ENCODE peak calls at places on chromosome 17, in six cellular contexts. W, O, R, G, V and C are unnamed samples.

GRCh38 chr17:9729034-9729650 is 62.2 kb downstream of the DHRS7C start:
- DNase-seq in G (peak), V (no peak), O (no peak), R (no peak), W (no peak), C (no peak)

GRCh38 chr17:41957058-41957868 is 9.3 kb upstream of the CNP start:
- DNase-seq in R (no peak), O (no peak), V (no peak), W (no peak), G (no peak), C (no peak)

GRCh38 chr17:66275651-66276050 is 26.8 kb upstream of the PRKCA start:
- DNase-seq in V (peak), G (peak), R (no peak), W (no peak), O (no peak), C (no peak)

GRCh38 chr17:38339891-38340290 is 3.9 kb downstream of the GPR179 start:
- DNase-seq in V (no peak), W (no peak), R (no peak), O (no peak), G (no peak), C (peak)

GRCh38 chr17:12644623-12645022 is 21.1 kb upstream of the MYOCD start:
- DNase-seq in O (no peak), R (no peak), W (no peak), G (no peak), V (no peak), C (no peak)

GRCh38 chr17:73384926-73385325 is 73.1 kb upstream of the CDC42EP4 start:
- DNase-seq in V (no peak), G (no peak), O (no peak), W (no peak), R (no peak), C (no peak)

GRCh38 chr17:66786101-66786500 is 48.8 kb upstream of the CACNG5 start:
- DNase-seq in R (no peak), V (no peak), G (no peak), W (no peak), O (no peak), C (no peak)

GRCh38 chr17:81295678-81296381 is 723 bp upstream of the SLC38A10 start:
- DNase-seq in W (peak), R (peak), G (peak), V (no peak), O (no peak), C (peak)

GRCh38 chr17:208429-208828 is 27.0 kb upstream of the DOC2B start:
- DNase-seq in V (no peak), R (no peak), G (no peak), W (no peak), O (no peak), C (no peak)

GRCh38 chr17:42347198-42347597 is 41.0 kb downstream of the STAT3 start:
- DNase-seq in W (no peak), V (peak), O (no peak), G (peak), R (no peak), C (peak)

GRCh38 chr17:78472035-78472905 is 93.8 kb downstream of the PGS1 start:
- DNase-seq in V (no peak), W (no peak), R (no peak), O (no peak), G (no peak), C (no peak)

GRCh38 chr17:8365143-8365542 is 11.4 kb downstream of the KRABD2 start:
- DNase-seq in V (no peak), R (no peak), G (no peak), O (no peak), W (no peak), C (no peak)

GRCh38 chr17:40975516-40975915 is 8.6 kb downstream of the KRT40 start:
- DNase-seq in V (no peak), W (no peak), G (no peak), R (no peak), O (no peak), C (no peak)

GRCh38 chr17:4599505-4600281 is 15.4 kb downstream of the SMTNL2 start:
- DNase-seq in G (peak), V (no peak), O (no peak), R (no peak), W (no peak), C (no peak)

GRCh38 chr17:43467981-43468541 is 15.7 kb upstream of the DHX8 start:
- DNase-seq in V (no peak), G (no peak), R (no peak), O (peak), W (no peak), C (peak)

GRCh38 chr17:29079433-29079832 is 36.5 kb downstream of the PIPOX start:
- DNase-seq in O (no peak), W (no peak), G (no peak), R (peak), V (no peak), C (no peak)

GRCh38 chr17:15274017-15274416 is 8.9 kb upstream of the PMP22 start:
- DNase-seq in W (no peak), O (no peak), V (no peak), G (no peak), R (no peak), C (no peak)

GRCh38 chr17:43401293-43401692 is 2.5 kb downstream of the ARL4D start:
- DNase-seq in V (peak), R (no peak), O (no peak), W (no peak), G (no peak), C (peak)

GRCh38 chr17:78206298-78206697 is 7.8 kb upstream of the BIRC5 start:
- DNase-seq in G (no peak), V (no peak), O (no peak), R (no peak), W (no peak), C (no peak)

GRCh38 chr17:77909236-77909635 is 49.3 kb upstream of the TNRC6C start:
- DNase-seq in O (no peak), G (peak), R (peak), W (no peak), V (no peak), C (peak)

GRCh38 chr17:81345211-81346089 is 49.8 kb upstream of the BAHCC1 start:
- DNase-seq in G (peak), V (no peak), O (peak), R (peak), W (peak), C (peak)

GRCh38 chr17:48036693-48037035 is 933 bp downstream of the COPZ2 start:
- DNase-seq in W (no peak), G (no peak), O (no peak), R (no peak), V (no peak), C (no peak)

GRCh38 chr17:60390223-60390622 is 1.7 kb downstream of the USP32 start:
- DNase-seq in V (no peak), O (no peak), R (no peak), W (no peak), G (no peak), C (no peak)

GRCh38 chr17:4605826-4606225 is 21.5 kb downstream of the SMTNL2 start:
- DNase-seq in W (no peak), G (peak), R (no peak), O (no peak), V (no peak), C (no peak)

GRCh38 chr17:64500487-64500859 is 3.6 kb upstream of the POLG2 start:
- DNase-seq in R (no peak), V (no peak), G (no peak), W (no peak), O (no peak), C (no peak)

GRCh38 chr17:57242148-57242547 is 14.2 kb upstream of the MSI2 start:
- DNase-seq in G (no peak), W (no peak), R (no peak), O (no peak), V (no peak), C (peak)

GRCh38 chr17:79978545-79978852 is 57.2 kb downstream of the TBC1D16 start:
- DNase-seq in R (no peak), V (no peak), O (no peak), G (no peak), W (no peak), C (no peak)

GRCh38 chr17:13601776-13602551 is at the start of gene HS3ST3A1:
- DNase-seq in G (no peak), V (peak), W (peak), O (no peak), R (peak), C (no peak)

GRCh38 chr17:58285422-58285810 is 4.7 kb upstream of the MPO start:
- DNase-seq in W (no peak), V (no peak), R (peak), O (no peak), G (no peak), C (no peak)

GRCh38 chr17:45902892-45903346 is 8.6 kb downstream of the MAPT start:
- DNase-seq in V (no peak), O (no peak), W (no peak), G (no peak), R (no peak), C (peak)

GRCh38 chr17:39177256-39177655 is 11.3 kb upstream of the ARL5C start:
- DNase-seq in R (no peak), G (no peak), V (no peak), O (no peak), W (no peak), C (no peak)

GRCh38 chr17:75757086-75757681 is 7.8 kb downstream of the GALK1 start:
- DNase-seq in W (no peak), V (no peak), R (no peak), O (no peak), G (no peak), C (no peak)

GRCh38 chr17:75759457-75759856 is 5.5 kb downstream of the GALK1 start:
- DNase-seq in O (no peak), V (no peak), G (no peak), W (no peak), R (no peak), C (no peak)

GRCh38 chr17:75755990-75756389 is 9.0 kb downstream of the GALK1 start:
- DNase-seq in G (no peak), O (no peak), V (no peak), R (no peak), W (no peak), C (no peak)

GRCh38 chr17:75756451-75757085 is 8.4 kb downstream of the GALK1 start:
- DNase-seq in G (no peak), V (no peak), O (no peak), W (no peak), R (no peak), C (no peak)

DNA sequence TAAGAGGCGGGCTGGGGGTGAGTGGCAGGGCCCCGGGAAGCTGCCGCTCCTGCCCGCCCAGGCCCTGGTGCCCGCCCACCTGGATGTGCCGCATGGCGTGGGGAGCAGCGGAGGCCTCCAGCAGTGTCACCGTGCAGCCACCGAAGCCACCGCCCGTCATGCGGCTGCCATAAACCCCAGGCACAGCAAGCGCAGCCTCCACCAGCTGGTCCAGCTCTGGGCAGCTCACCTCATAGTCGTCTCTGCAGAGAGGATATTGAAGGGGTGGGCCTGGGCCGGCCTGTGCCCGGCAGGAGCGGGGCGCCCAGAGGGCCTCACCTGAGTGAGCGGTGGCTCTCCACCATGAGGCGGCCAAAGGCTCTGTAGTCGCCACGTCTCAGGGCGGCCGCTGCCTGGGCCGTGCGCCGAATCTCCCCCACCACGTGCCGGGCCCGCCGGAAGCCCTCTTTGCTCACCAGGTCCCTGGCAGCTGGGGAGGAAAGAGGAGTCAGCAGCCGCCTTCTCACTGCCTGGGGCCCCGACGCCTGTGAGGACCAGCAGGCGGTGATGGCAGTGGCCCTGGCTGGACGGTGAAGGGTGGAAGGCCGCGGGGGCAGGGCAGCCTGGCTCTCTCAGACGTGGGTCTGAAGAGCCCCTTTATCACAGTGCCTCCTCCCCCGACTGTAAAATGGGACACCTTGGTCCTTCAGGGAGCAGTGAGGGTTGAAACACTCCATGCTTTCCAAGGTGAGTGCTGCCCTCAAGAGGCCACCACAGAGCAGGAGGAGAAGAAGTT is 6.7 kb downstream of the GALK1 start:
- DNase-seq in O (no peak), R (no peak), G (no peak), W (no peak), V (no peak), C (no peak)
- TF ChIP-seq CTCF in O (no peak), R (no peak), G (no peak), W (peak), V (peak), C (no peak)

DNA sequence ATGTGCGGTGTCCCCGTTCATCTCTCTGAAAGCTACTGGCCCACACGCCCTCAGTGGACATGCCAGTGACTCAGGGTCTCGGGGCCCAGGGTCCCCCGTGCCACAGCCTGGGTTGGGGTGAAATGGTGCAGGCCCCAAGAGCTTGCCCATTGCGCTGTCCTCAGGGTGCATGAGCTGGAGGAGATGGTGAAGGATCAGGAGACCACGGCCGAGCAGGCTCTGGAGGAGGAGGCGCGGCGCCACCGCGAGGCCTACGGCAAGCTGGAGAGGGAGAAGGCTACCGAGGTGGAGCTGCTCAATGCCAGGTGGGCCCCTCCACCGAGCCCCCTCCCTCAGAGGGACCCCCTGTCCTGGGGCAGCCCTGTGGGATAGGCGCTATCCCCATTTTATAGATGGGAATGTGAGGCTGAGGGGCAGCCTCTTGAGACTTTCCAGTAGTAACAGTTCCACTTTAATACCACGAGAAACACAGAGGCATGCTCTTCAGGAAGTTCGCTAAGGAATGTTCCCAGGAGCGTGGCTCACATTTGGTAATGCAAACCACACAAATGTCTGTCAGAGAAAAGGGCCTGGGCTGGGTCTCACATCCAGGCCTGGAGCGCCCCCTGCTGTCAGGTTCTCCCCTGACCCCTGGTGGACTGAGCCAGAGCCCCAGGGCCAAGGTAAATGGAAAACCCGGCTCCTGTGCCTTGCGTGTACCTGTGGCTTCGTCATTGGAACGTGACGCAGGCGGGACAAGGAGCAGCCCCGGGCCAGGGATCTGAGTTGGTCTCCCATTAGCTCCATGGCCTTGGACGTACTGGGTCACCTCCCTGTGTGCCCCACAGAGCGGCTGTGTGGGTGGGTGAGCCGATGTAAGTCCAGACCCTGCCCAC is 133.7 kb downstream of the RAB11FIP4 start:
- DNase-seq in O (peak), R (peak), W (peak), G (peak), V (peak), C (peak)
- TF ChIP-seq CTCF in O (peak), R (peak), W (peak), G (peak), V (peak), C (peak)

GRCh38 chr17:51588063-51588462 is 327.7 kb downstream of the UTP18 start:
- DNase-seq in V (no peak), O (no peak), R (no peak), G (no peak), W (no peak), C (no peak)

GRCh38 chr17:51580869-51581268 is 320.5 kb downstream of the UTP18 start:
- DNase-seq in V (no peak), G (no peak), W (no peak), O (no peak), R (no peak), C (no peak)

GRCh38 chr17:51590071-51590470 is 329.7 kb downstream of the UTP18 start:
- DNase-seq in V (no peak), G (no peak), W (no peak), R (no peak), O (no peak), C (peak)

GRCh38 chr17:51585514-51586104 is 325.3 kb downstream of the UTP18 start:
- DNase-seq in O (no peak), R (no peak), G (no peak), V (no peak), W (peak), C (peak)
- TF ChIP-seq CTCF in O (peak), R (no peak), G (peak), V (no peak), W (peak), C (no peak)

DNA sequence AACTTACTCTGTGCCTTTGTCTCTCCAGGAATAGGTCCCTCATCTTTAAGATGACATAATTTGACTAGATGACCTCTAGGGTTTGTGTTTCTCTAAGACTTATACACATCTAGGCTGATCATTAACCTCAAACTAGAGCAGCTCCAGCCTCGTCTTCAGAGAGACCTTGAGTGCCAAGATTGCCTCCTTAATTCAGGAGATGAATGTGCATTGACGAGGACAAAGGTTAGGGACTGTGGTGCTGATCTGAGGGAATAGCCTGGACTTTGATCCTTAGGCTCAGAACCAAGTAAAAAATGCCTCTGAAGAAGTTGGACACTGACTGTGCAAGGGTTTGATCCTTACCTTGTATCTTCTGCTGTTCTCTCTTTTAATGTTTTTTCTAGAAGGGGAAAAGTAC is 17.2 kb upstream of the ASIC2 start:
- DNase-seq in G (no peak), W (no peak), R (no peak), V (no peak), O (no peak), C (no peak)
- TF ChIP-seq CTCF in G (no peak), W (no peak), R (no peak), V (no peak), O (no peak), C (no peak)

DNA sequence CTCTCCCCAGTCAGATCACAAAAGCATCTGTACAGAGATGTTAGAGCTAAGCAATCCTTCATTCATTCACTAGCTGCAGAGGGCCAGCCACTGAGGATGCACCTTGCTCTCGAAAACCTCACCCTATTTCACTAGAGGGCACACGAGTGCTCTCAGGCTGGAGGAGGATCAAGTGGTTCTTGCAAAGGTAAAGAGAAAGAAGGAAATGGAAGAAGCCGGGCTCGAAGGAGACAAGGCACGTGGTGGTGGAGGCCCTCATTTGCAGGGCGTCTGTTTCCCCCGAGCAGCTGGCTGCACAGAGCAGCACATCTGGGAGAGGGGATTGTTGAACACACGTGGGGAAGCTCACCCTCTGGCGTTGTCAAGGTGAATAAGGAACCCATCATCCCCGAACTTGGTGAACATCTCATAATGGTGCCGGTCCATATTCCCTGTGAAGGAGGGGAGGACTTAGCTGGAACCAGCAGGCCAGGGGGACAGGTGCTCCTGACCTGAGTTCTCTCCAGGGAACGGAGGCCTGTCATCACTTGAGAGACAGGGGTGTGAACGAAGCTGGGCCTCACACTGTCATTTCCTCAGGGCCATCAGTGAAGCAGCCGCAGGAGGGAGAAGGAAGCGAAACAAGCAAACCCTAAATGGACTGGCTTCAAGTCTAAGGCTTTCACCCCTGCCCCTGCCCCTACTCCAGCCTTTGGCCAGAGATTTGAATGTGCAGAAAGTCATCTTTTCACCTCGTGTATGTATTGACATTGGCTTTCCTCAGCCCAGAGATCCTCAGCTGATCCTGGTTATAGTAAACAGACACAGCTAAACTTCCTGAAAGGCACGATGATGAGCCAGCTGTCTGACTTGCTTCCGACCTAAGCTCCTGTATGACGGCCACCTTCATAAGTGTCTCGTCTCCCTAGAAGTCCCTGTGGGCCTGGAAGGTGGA is 27.6 kb downstream of the PRKAR1A start:
- DNase-seq in V (no peak), G (no peak), W (no peak), O (no peak), R (peak), C (peak)
- TF ChIP-seq CTCF in V (peak), G (peak), W (peak), O (no peak), R (peak), C (peak)

GRCh38 chr17:17950806-17951205 is 21.4 kb downstream of the TOM1L2 start:
- DNase-seq in G (no peak), V (no peak), W (no peak), R (no peak), O (no peak), C (no peak)
- TF ChIP-seq CTCF in G (no peak), V (peak), W (peak), R (no peak), O (no peak), C (no peak)

GRCh38 chr17:50634915-50635719 is 436 bp downstream of the ABCC3 start:
- DNase-seq in W (no peak), V (no peak), G (no peak), O (no peak), R (no peak), C (peak)
- TF ChIP-seq CTCF in W (peak), V (no peak), G (no peak), O (no peak), R (no peak), C (no peak)

GRCh38 chr17:76432712-76433336 is 20.1 kb downstream of the UBE2O start:
- DNase-seq in G (no peak), W (no peak), O (no peak), V (no peak), R (no peak), C (no peak)
- TF ChIP-seq CTCF in G (peak), W (peak), O (no peak), V (peak), R (peak), C (no peak)